ENCODE peak calls at places on chromosome 12, in seven cellular contexts. Q is glutamatergic neuron, D is endothelial cell of umbilical vein, O is DMS153, Y is M059J, R is T-helper 2 cell, V is CD14-positive monocyte. X is an unnamed sample.

GRCh38 chr12:108337235-108338223 is 1.6 kb downstream of the CMKLR1 start:
- DNase-seq in Q (no peak), Y (peak; percentile 36), D (peak; percentile 33), V (no peak), R (no peak), O (no peak), X (no peak)

GRCh38 chr12:89343127-89343526 is 9.2 kb downstream of the DUSP6 start:
- DNase-seq in D (no peak), V (no peak), Y (no peak), Q (no peak), O (no peak), R (no peak), X (no peak)

GRCh38 chr12:117671734-117672133 is 297.1 kb downstream of the KSR2 start:
- DNase-seq in V (no peak), R (no peak), Y (peak; percentile 40), D (peak; percentile 44), O (no peak), Q (peak; percentile 71), X (no peak)

GRCh38 chr12:118981285-118982201 is at the start of gene SRRM4:
- DNase-seq in O (peak; percentile 92), D (no peak), R (no peak), Q (peak; percentile 97), Y (no peak), V (no peak), X (no peak)

GRCh38 chr12:63792333-63792732 is 12.6 kb downstream of the RXYLT1 start:
- DNase-seq in Q (no peak), D (no peak), R (no peak), O (no peak), V (no peak), Y (no peak), X (no peak)

GRCh38 chr12:26928661-26929060 is 9.1 kb downstream of the INTS13 start:
- DNase-seq in V (no peak), Y (no peak), Q (no peak), O (no peak), R (no peak), D (no peak), X (no peak)

GRCh38 chr12:109709401-109710278 is 4.0 kb upstream of the FAM222A start:
- DNase-seq in O (no peak), Q (no peak), Y (no peak), R (no peak), D (no peak), V (no peak), X (no peak)

GRCh38 chr12:55330446-55330845 is at the start of gene OR6C3:
- DNase-seq in Q (no peak), V (no peak), D (no peak), R (no peak), O (no peak), Y (no peak), X (no peak)

GRCh38 chr12:68534108-68534507 is 76.6 kb upstream of the RAP1B start:
- DNase-seq in V (no peak), D (no peak), Y (no peak), Q (no peak), R (no peak), O (no peak), X (no peak)

GRCh38 chr12:124927325-124928094 is 13.1 kb upstream of the UBC start:
- DNase-seq in Y (peak; percentile 82), O (no peak), R (peak; percentile 92), D (peak; percentile 95), V (peak; percentile 88), Q (peak; percentile 91), X (peak; percentile 87)

GRCh38 chr12:44960423-44960822 is 84.3 kb upstream of the NELL2 start:
- DNase-seq in O (no peak), Q (no peak), D (no peak), Y (no peak), R (no peak), V (no peak), X (no peak)

GRCh38 chr12:6374028-6374780 is 1.2 kb downstream of the SCNN1A start:
- DNase-seq in R (no peak), V (no peak), O (no peak), D (no peak), Q (no peak), Y (no peak), X (peak; percentile 20)

GRCh38 chr12:47755655-47756562 is 2.8 kb downstream of the RAPGEF3 start:
- DNase-seq in D (no peak), V (no peak), O (no peak), R (peak; percentile 20), Q (no peak), Y (no peak), X (no peak)

GRCh38 chr12:70724444-70724843 is 87.2 kb upstream of the PTPRB start:
- DNase-seq in V (no peak), O (no peak), D (peak; percentile 55), R (no peak), Y (peak; percentile 17), Q (no peak), X (no peak)

GRCh38 chr12:51970904-51971646 is 19.6 kb downstream of the ACVR1B start:
- DNase-seq in R (no peak), V (no peak), D (peak; percentile 89), Q (peak; percentile 35), Y (peak; percentile 78), O (no peak), X (no peak)

GRCh38 chr12:122203968-122204828 is 689 bp downstream of the B3GNT4 start:
- DNase-seq in Y (no peak), Q (peak; percentile 54), V (no peak), D (no peak), R (no peak), O (no peak), X (no peak)

GRCh38 chr12:108750471-108751402 is 19.4 kb upstream of the CORO1C start:
- DNase-seq in O (no peak), Y (no peak), R (no peak), Q (no peak), V (no peak), D (no peak), X (no peak)